ENCODE peak calls at places on chromosomes 1 and 21, in eight cellular contexts. V is A549; O is GM23248; Y is H9; R is CD4-positive, alpha-beta T cell; W is Peyer's patch; U is testis; E is spleen. K is an unnamed sample. For H3K9me3, the result is how much of the 10 kb centered on the place peaks cover.

GRCh38 chr1:64082459-64082858 is 121.0 kb upstream of the UBE2U start:
- DNase-seq in V (peak), O (peak), Y (no peak), R (no peak), W (no peak), U (no peak), E (no peak), K (no peak)

GRCh38 chr1:209748620-209749019 is 7.2 kb upstream of the TRAF3IP3 start:
- DNase-seq in V (no peak), O (no peak), Y (peak), R (no peak), W (no peak), U (no peak), E (no peak), K (no peak)

GRCh38 chr1:96596226-96596625 is 125.4 kb upstream of the PTBP2 start:
- DNase-seq in V (peak), O (peak), Y (peak), R (no peak), W (no peak), U (peak), E (no peak), K (no peak)

GRCh38 chr1:156873659-156874058 is 13.0 kb downstream of the NTRK1 start:
- DNase-seq in V (no peak), O (no peak), Y (no peak), R (no peak), W (no peak), U (no peak), E (no peak), K (no peak)

GRCh38 chr21:16353764-16354163 is 624.0 kb downstream of the USP25 start:
- DNase-seq in V (no peak), O (no peak), Y (no peak), R (no peak), W (no peak), U (no peak), E (no peak), K (no peak)

GRCh38 chr1:228744918-228745317 is 9.6 kb downstream of the RHOU start:
- DNase-seq in V (no peak), O (no peak), Y (no peak), R (no peak), W (no peak), U (no peak), E (no peak), K (no peak)

GRCh38 chr1:226655251-226656163 is 83.6 kb downstream of the ITPKB start:
- DNase-seq in V (no peak), O (no peak), Y (peak), R (no peak), W (peak), U (no peak), E (peak), K (no peak)

GRCh38 chr1:56484695-56485094 is 94.7 kb downstream of the PLPP3 start:
- DNase-seq in V (no peak), O (no peak), Y (no peak), R (no peak), W (no peak), U (no peak), E (no peak), K (no peak)

GRCh38 chr1:56424744-56425493 is 154.4 kb downstream of the PLPP3 start:
- DNase-seq in V (peak), O (peak), Y (no peak), R (no peak), W (peak), U (peak), E (no peak), K (no peak)

GRCh38 chr1:156471496-156472490 is 28.8 kb downstream of the MEF2D start:
- DNase-seq in V (peak), O (no peak), Y (no peak), R (no peak), W (no peak), U (peak), E (no peak), K (no peak)

GRCh38 chr1:110673197-110673701 is 1.5 kb downstream of the KCNA3 start:
- DNase-seq in V (no peak), O (no peak), Y (no peak), R (peak), W (peak), U (no peak), E (peak), K (no peak)

GRCh38 chr21:15740383-15740782 is 10.6 kb downstream of the USP25 start:
- DNase-seq in V (no peak), O (no peak), Y (no peak), R (no peak), W (no peak), U (no peak), E (no peak), K (no peak)

GRCh38 chr1:100037665-100038400 is 68.0 kb downstream of the SLC35A3 start:
- DNase-seq in V (peak), O (peak), Y (peak), R (peak), W (peak), U (peak), E (peak), K (peak)

GRCh38 chr21:35738342-35738961 is 321.9 kb downstream of the SETD4 start:
- DNase-seq in V (peak), O (peak), Y (no peak), R (no peak), W (no peak), U (peak), E (no peak), K (no peak)

GRCh38 chr1:27595597-27595996 is 8.3 kb downstream of the AHDC1 start:
- DNase-seq in V (no peak), O (no peak), Y (no peak), R (no peak), W (no peak), U (no peak), E (no peak), K (no peak)

GRCh38 chr1:109383850-109384249 is 13.9 kb downstream of the SORT1 start:
- DNase-seq in V (no peak), O (peak), Y (no peak), R (no peak), W (no peak), U (no peak), E (no peak), K (no peak)

GRCh38 chr1:185846672-185847440 is 112.7 kb downstream of the HMCN1 start:
- DNase-seq in V (no peak), O (peak), Y (no peak), R (no peak), W (no peak), U (no peak), E (no peak), K (no peak)

GRCh38 chr1:70586046-70586445 is 175.0 kb downstream of the CTH start:
- DNase-seq in V (no peak), O (no peak), Y (no peak), R (no peak), W (no peak), U (no peak), E (no peak), K (no peak)

GRCh38 chr1:70583522-70583921 is 172.5 kb downstream of the CTH start:
- DNase-seq in V (no peak), O (no peak), Y (no peak), R (no peak), W (no peak), U (no peak), E (no peak), K (no peak)

DNA sequence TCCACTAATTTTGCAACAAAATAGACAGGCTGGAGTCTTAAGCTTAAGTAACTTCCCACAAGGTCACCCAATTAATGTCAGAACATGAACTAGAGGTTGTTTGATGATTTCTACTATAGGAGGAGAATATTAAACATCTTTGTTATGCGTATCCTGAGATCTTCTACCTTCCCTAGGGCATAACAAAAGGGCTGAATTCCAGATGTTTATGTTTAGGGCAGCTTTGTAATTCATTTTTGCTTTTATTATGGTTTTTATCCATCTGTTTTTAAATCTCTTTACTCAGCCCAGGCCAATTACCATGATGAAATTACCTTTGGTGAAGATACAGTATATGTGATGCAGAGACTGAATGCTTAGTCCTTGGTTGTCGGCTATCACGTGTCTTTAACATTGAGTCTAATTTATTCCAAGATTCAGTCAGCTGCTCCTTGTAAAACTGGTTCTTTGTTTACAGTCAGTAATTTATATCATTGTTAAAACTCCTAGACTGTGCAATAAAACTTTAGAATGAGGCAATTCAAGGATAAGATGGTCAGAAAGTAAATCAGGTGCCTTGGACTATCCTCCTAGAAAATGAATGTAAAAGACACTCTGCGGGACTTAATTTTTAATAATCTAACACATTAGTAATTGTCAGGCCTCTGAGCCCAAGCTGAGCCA is 176.9 kb downstream of the CTH start:
- DNase-seq in V (no peak), O (no peak), Y (no peak), R (no peak), W (no peak), U (no peak), E (no peak), K (no peak)
- H3K9me3 ChIP-seq in V (under half), O (under half), Y (under half), R (under half), W (under half), U (under half), E (under half), K (under half)

DNA sequence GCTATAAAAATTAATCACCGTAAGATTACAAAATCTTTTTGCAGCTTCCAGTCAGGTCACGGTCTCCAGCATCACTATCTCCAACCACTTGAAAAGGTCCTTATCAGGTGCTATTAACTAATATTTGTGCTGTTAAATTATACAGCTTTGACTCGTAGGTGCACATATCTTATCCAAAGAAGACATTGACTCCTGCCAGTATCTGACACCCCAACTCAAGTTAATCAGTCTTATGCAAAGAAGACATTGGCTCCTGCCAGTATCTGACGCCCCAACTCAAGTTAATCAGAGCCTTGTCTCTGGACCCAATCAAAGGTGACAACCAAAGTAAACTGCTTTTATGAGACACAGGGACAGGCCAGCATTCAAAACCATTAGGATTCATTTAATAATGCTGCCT is 19.9 kb upstream of the LYPD8 start:
- DNase-seq in V (no peak), O (no peak), Y (no peak), R (no peak), W (no peak), U (no peak), E (no peak), K (no peak)
- H3K9me3 ChIP-seq in V (under half), O (under half), Y (half or more), R (under half), W (under half), U (under half), E (under half), K (under half)

DNA sequence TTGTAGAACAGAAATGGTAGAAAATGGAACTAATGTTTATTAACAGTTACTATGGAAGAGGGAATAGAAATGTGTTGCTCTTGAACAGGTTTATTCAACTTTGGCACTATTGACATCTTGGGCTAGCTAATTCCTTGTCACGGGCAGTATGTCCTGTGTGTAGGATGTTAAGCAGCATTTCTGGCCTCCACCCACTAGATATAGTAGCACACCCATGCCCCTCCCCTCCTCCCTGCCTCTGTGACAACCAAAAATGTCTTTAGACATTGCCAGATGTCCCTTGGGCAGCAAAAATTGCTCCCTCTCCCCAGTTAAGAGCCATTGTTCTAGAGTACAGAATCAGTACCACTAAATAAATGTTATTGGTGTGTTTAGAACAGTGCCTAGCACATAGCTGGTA is 91.4 kb upstream of the TPTE start:
- DNase-seq in V (no peak), O (no peak), Y (no peak), R (no peak), W (no peak), U (no peak), E (no peak), K (no peak)
- H3K9me3 ChIP-seq in V (under half), O (under half), Y (half or more), R (under half), W (under half), U (under half), E (half or more), K (under half)

DNA sequence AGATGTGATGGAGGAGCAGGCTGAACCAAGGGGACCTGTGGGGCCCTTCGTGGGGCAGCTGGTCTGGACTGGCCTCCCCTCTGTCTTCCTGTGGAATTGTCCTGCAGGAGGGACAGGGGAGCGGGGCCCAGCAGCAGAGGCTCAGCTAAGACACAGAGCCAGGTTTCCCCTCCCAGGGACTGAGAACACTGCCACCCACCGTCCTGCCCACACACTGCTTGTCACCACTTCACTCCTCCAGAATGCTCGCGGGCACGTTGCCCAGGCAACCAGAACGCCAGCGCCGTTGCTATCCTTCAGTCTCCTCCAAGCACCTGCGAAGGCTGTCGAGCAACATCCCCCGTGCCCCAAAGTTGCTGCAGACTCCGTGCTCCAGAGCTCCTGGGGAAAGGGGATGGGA is 46.4 kb downstream of the AJAP1 start:
- DNase-seq in V (no peak), O (no peak), Y (no peak), R (no peak), W (no peak), U (no peak), E (peak), K (no peak)
- H3K9me3 ChIP-seq in V (under half), O (under half), Y (under half), R (under half), W (under half), U (under half), E (under half), K (under half)

DNA sequence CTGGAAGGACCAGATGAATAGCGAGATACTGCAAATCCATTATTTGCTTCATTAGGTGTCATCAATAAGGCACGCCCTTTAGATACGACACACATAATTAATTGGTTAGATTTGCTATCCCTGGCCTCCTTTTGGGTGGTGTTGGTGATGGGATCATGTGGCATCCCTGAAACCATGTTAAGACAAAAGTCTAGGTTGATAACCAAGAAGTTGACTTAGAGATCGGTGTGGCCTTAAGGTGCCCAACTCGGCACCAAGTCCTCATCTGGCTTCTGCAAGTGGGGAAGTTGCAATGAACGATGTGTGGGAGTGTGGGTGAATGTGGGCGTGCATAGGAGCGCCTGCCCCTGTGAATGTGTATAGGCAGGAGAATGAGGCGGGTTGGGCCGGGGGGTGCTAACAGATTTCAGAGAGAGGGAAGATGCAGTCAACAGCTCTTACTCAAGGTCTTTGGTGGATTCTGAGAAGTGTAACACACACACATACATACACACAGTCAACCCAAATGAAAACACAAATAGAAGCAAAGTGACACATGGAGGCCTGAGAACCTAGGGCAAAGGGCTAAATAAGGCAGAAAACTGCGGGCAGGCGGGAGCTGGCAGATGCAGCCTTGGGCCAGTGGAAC is 415.7 kb upstream of the ESRRG start:
- DNase-seq in V (no peak), O (no peak), Y (no peak), R (no peak), W (no peak), U (no peak), E (no peak), K (no peak)
- H3K9me3 ChIP-seq in V (under half), O (under half), Y (under half), R (under half), W (under half), U (under half), E (under half), K (under half)

GRCh38 chr21:10640446-10640845 is 119.1 kb downstream of the TPTE start:
- DNase-seq in V (no peak), O (no peak), Y (no peak), R (no peak), W (no peak), U (no peak), E (no peak), K (no peak)

GRCh38 chr21:10641107-10641506 is 119.7 kb downstream of the TPTE start:
- DNase-seq in V (no peak), O (no peak), Y (no peak), R (no peak), W (no peak), U (no peak), E (no peak), K (no peak)

DNA sequence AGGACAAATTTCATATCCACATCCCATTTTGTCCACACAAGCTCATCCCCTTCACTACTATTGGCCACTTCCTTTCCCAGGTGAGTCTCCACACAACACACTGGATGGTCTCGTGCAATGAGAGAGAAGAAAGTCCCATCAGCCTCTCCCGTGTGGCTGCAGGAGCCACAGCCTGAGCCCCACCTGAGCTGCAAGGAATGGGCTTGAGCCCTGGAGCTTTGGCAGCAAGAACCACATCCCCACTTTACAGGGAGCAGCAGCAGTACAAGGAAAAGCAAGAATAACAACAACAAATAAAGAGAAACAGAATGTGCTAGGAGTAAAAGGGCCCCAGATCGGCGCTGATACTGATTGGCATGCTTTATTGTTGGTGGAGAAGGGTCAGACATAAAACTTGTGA is 117.7 kb downstream of the TPTE start:
- DNase-seq in V (no peak), O (no peak), Y (no peak), R (no peak), W (no peak), U (no peak), E (no peak), K (no peak)
- H3K9me3 ChIP-seq in V (under half), O (under half), Y (half or more), R (under half), W (under half), U (under half), E (half or more), K (under half)

DNA sequence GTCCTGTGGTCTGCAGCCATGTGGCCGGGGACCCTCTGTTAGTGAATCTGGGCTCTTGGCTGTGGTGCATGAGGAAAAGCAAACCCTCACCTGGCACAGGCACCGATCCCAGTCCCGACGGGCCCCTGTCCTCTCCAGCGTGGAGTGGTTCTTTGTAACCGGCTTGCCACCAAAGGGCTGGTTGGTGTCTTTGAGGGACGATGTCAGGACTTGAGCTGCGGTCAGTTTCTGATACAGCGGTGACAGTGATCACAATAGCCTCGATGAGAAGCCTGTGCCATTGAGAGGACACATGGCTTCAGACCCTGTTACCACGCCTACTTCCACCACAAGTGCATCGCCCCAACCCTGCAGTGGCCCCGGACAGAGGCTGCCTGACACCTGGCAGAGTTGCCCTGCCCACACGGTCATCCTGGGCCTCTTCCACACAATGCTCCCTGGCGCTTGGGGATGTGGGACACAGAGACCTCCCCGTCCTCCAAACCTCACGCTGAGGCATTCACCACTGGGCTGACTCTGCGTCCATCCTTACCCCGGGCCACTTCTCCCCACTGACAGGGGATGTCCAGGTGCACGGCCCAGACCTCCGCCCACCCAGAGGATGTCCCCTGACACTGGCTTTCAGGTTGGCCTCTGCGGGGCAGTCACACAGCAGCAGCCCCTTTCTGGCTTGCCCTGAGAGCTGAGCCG is 18.8 kb upstream of the ACTRT2 start:
- DNase-seq in V (no peak), O (no peak), Y (no peak), R (no peak), W (no peak), U (no peak), E (peak), K (no peak)
- H3K9me3 ChIP-seq in V (under half), O (under half), Y (half or more), R (under half), W (under half), U (under half), E (under half), K (under half)